ENCODE peak calls at places on chromosome 10, in ten cellular contexts. One of them, this sample, is unnamed.

GRCh38 chr10:71750124-71750841 is 23.0 kb downstream of the VSIR start:
- DNase-seq in AG04449: no peak
- DNase-seq in stomach: no peak
- DNase-seq in cardiac muscle cell: no peak
- DNase-seq in transverse colon: no peak
- DNase-seq in Panc1: no peak
- DNase-seq in K562: no peak
- DNase-seq in GM12865: no peak
- DNase-seq in NB4: peak
- DNase-seq in AG04450: no peak
- DNase-seq in this sample: no peak

GRCh38 chr10:17432738-17433137 is 21.7 kb downstream of the ST8SIA6 start:
- DNase-seq in AG04449: no peak
- DNase-seq in stomach: no peak
- DNase-seq in cardiac muscle cell: no peak
- DNase-seq in transverse colon: no peak
- DNase-seq in Panc1: no peak
- DNase-seq in K562: no peak
- DNase-seq in GM12865: no peak
- DNase-seq in NB4: no peak
- DNase-seq in AG04450: no peak
- DNase-seq in this sample: no peak

GRCh38 chr10:3090914-3091313 is 23.6 kb downstream of the PFKP start:
- DNase-seq in AG04449: no peak
- DNase-seq in stomach: peak
- DNase-seq in cardiac muscle cell: peak
- DNase-seq in transverse colon: peak
- DNase-seq in Panc1: no peak
- DNase-seq in K562: no peak
- DNase-seq in GM12865: no peak
- DNase-seq in NB4: no peak
- DNase-seq in AG04450: no peak
- DNase-seq in this sample: no peak

GRCh38 chr10:69201045-69201444 is 19.1 kb upstream of the HKDC1 start:
- DNase-seq in AG04449: no peak
- DNase-seq in stomach: no peak
- DNase-seq in cardiac muscle cell: peak
- DNase-seq in transverse colon: no peak
- DNase-seq in Panc1: no peak
- DNase-seq in K562: no peak
- DNase-seq in GM12865: no peak
- DNase-seq in NB4: no peak
- DNase-seq in AG04450: no peak
- DNase-seq in this sample: no peak

GRCh38 chr10:45368181-45368580 is 5.8 kb upstream of the ALOX5 start:
- DNase-seq in AG04449: no peak
- DNase-seq in stomach: no peak
- DNase-seq in cardiac muscle cell: no peak
- DNase-seq in transverse colon: no peak
- DNase-seq in Panc1: no peak
- DNase-seq in K562: no peak
- DNase-seq in GM12865: no peak
- DNase-seq in NB4: no peak
- DNase-seq in AG04450: no peak
- DNase-seq in this sample: no peak

GRCh38 chr10:4506087-4506486 is 319.9 kb upstream of the AKR1E2 start:
- DNase-seq in AG04449: no peak
- DNase-seq in stomach: no peak
- DNase-seq in cardiac muscle cell: no peak
- DNase-seq in transverse colon: no peak
- DNase-seq in Panc1: no peak
- DNase-seq in K562: no peak
- DNase-seq in GM12865: no peak
- DNase-seq in NB4: no peak
- DNase-seq in AG04450: no peak
- DNase-seq in this sample: no peak

GRCh38 chr10:26527018-26527417 is 88.9 kb downstream of the APBB1IP start:
- DNase-seq in AG04449: no peak
- DNase-seq in stomach: no peak
- DNase-seq in cardiac muscle cell: no peak
- DNase-seq in transverse colon: no peak
- DNase-seq in Panc1: no peak
- DNase-seq in K562: no peak
- DNase-seq in GM12865: no peak
- DNase-seq in NB4: no peak
- DNase-seq in AG04450: no peak
- DNase-seq in this sample: no peak

GRCh38 chr10:52644678-52645434 is 127.7 kb downstream of the MBL2 start:
- DNase-seq in AG04449: no peak
- DNase-seq in stomach: peak
- DNase-seq in cardiac muscle cell: peak
- DNase-seq in transverse colon: peak
- DNase-seq in Panc1: peak
- DNase-seq in K562: peak
- DNase-seq in GM12865: peak
- DNase-seq in NB4: peak
- DNase-seq in AG04450: no peak
- DNase-seq in this sample: no peak

GRCh38 chr10:47368431-47369180 is 15.5 kb downstream of the ZNF488 start:
- DNase-seq in AG04449: no peak
- DNase-seq in stomach: peak
- DNase-seq in cardiac muscle cell: no peak
- DNase-seq in transverse colon: no peak
- DNase-seq in Panc1: no peak
- DNase-seq in K562: no peak
- DNase-seq in GM12865: no peak
- DNase-seq in NB4: no peak
- DNase-seq in AG04450: no peak
- DNase-seq in this sample: no peak

GRCh38 chr10:104309980-104310978 is 28.0 kb downstream of the ITPRIP start:
- DNase-seq in AG04449: no peak
- DNase-seq in stomach: peak
- DNase-seq in cardiac muscle cell: peak
- DNase-seq in transverse colon: no peak
- DNase-seq in Panc1: no peak
- DNase-seq in K562: no peak
- DNase-seq in GM12865: no peak
- DNase-seq in NB4: no peak
- DNase-seq in AG04450: no peak
- DNase-seq in this sample: no peak

GRCh38 chr10:17891435-17891834 is 60.3 kb upstream of the SLC39A12 start:
- DNase-seq in AG04449: no peak
- DNase-seq in stomach: no peak
- DNase-seq in cardiac muscle cell: no peak
- DNase-seq in transverse colon: no peak
- DNase-seq in Panc1: no peak
- DNase-seq in K562: no peak
- DNase-seq in GM12865: no peak
- DNase-seq in NB4: no peak
- DNase-seq in AG04450: no peak
- DNase-seq in this sample: no peak

GRCh38 chr10:15419279-15419874 is 48.3 kb upstream of the FAM171A1 start:
- DNase-seq in AG04449: no peak
- DNase-seq in stomach: no peak
- DNase-seq in cardiac muscle cell: peak
- DNase-seq in transverse colon: peak
- DNase-seq in Panc1: no peak
- DNase-seq in K562: peak
- DNase-seq in GM12865: peak
- DNase-seq in NB4: peak
- DNase-seq in AG04450: peak
- DNase-seq in this sample: no peak

GRCh38 chr10:122331615-122332446 is 42.7 kb upstream of the PLEKHA1 start:
- DNase-seq in AG04449: no peak
- DNase-seq in stomach: no peak
- DNase-seq in cardiac muscle cell: no peak
- DNase-seq in transverse colon: no peak
- DNase-seq in Panc1: no peak
- DNase-seq in K562: no peak
- DNase-seq in GM12865: no peak
- DNase-seq in NB4: no peak
- DNase-seq in AG04450: no peak
- DNase-seq in this sample: peak

GRCh38 chr10:19325581-19325980 is 277.0 kb downstream of the MALRD1 start:
- DNase-seq in AG04449: no peak
- DNase-seq in stomach: no peak
- DNase-seq in cardiac muscle cell: peak
- DNase-seq in transverse colon: no peak
- DNase-seq in Panc1: no peak
- DNase-seq in K562: no peak
- DNase-seq in GM12865: no peak
- DNase-seq in NB4: no peak
- DNase-seq in AG04450: no peak
- DNase-seq in this sample: no peak

GRCh38 chr10:97714401-97715258 is 1.1 kb downstream of the MARVELD1 start:
- DNase-seq in AG04449: no peak
- DNase-seq in stomach: peak
- DNase-seq in cardiac muscle cell: peak
- DNase-seq in transverse colon: peak
- DNase-seq in Panc1: no peak
- DNase-seq in K562: peak
- DNase-seq in GM12865: peak
- DNase-seq in NB4: peak
- DNase-seq in AG04450: no peak
- DNase-seq in this sample: no peak

GRCh38 chr10:90982406-90983008 is 61.6 kb upstream of the ANKRD1 start:
- DNase-seq in AG04449: no peak
- DNase-seq in stomach: no peak
- DNase-seq in cardiac muscle cell: no peak
- DNase-seq in transverse colon: no peak
- DNase-seq in Panc1: no peak
- DNase-seq in K562: no peak
- DNase-seq in GM12865: no peak
- DNase-seq in NB4: no peak
- DNase-seq in AG04450: no peak
- DNase-seq in this sample: no peak

GRCh38 chr10:52775132-52775647 is 2.6 kb upstream of the MBL2 start:
- DNase-seq in AG04449: no peak
- DNase-seq in stomach: no peak
- DNase-seq in cardiac muscle cell: no peak
- DNase-seq in transverse colon: no peak
- DNase-seq in Panc1: no peak
- DNase-seq in K562: no peak
- DNase-seq in GM12865: no peak
- DNase-seq in NB4: no peak
- DNase-seq in AG04450: no peak
- DNase-seq in this sample: no peak

GRCh38 chr10:60957667-60958221 is 13.8 kb upstream of the RHOBTB1 start:
- DNase-seq in AG04449: no peak
- DNase-seq in stomach: no peak
- DNase-seq in cardiac muscle cell: no peak
- DNase-seq in transverse colon: no peak
- DNase-seq in Panc1: no peak
- DNase-seq in K562: no peak
- DNase-seq in GM12865: no peak
- DNase-seq in NB4: no peak
- DNase-seq in AG04450: no peak
- DNase-seq in this sample: no peak
- TF ChIP-seq CTCF in AG04449: no peak
- TF ChIP-seq CTCF in stomach: no peak
- TF ChIP-seq CTCF in cardiac muscle cell: no peak
- TF ChIP-seq CTCF in transverse colon: no peak
- TF ChIP-seq CTCF in Panc1: no peak
- TF ChIP-seq CTCF in K562: no peak
- TF ChIP-seq CTCF in GM12865: no peak
- TF ChIP-seq CTCF in NB4: no peak
- TF ChIP-seq CTCF in AG04450: no peak
- TF ChIP-seq CTCF in this sample: no peak

GRCh38 chr10:13528875-13529713 is at the start of gene BEND7:
- DNase-seq in AG04449: no peak
- DNase-seq in stomach: peak
- DNase-seq in cardiac muscle cell: peak
- DNase-seq in transverse colon: peak
- DNase-seq in Panc1: no peak
- DNase-seq in K562: peak
- DNase-seq in GM12865: no peak
- DNase-seq in NB4: peak
- DNase-seq in AG04450: no peak
- DNase-seq in this sample: no peak

GRCh38 chr10:13529714-13529973 is 830 bp upstream of the BEND7 start:
- DNase-seq in AG04449: no peak
- DNase-seq in stomach: no peak
- DNase-seq in cardiac muscle cell: no peak
- DNase-seq in transverse colon: no peak
- DNase-seq in Panc1: no peak
- DNase-seq in K562: no peak
- DNase-seq in GM12865: no peak
- DNase-seq in NB4: no peak
- DNase-seq in AG04450: no peak
- DNase-seq in this sample: no peak

GRCh38 chr10:13526952-13527863 is 1.6 kb downstream of the BEND7 start:
- DNase-seq in AG04449: peak
- DNase-seq in stomach: no peak
- DNase-seq in cardiac muscle cell: peak
- DNase-seq in transverse colon: no peak
- DNase-seq in Panc1: no peak
- DNase-seq in K562: no peak
- DNase-seq in GM12865: no peak
- DNase-seq in NB4: no peak
- DNase-seq in AG04450: no peak
- DNase-seq in this sample: peak

GRCh38 chr10:13527864-13528137 is 1.0 kb downstream of the BEND7 start:
- DNase-seq in AG04449: no peak
- DNase-seq in stomach: no peak
- DNase-seq in cardiac muscle cell: no peak
- DNase-seq in transverse colon: no peak
- DNase-seq in Panc1: no peak
- DNase-seq in K562: no peak
- DNase-seq in GM12865: no peak
- DNase-seq in NB4: no peak
- DNase-seq in AG04450: no peak
- DNase-seq in this sample: no peak

GRCh38 chr10:13528138-13528874 is 508 bp downstream of the BEND7 start:
- DNase-seq in AG04449: no peak
- DNase-seq in stomach: peak
- DNase-seq in cardiac muscle cell: peak
- DNase-seq in transverse colon: peak
- DNase-seq in Panc1: no peak
- DNase-seq in K562: peak
- DNase-seq in GM12865: no peak
- DNase-seq in NB4: no peak
- DNase-seq in AG04450: no peak
- DNase-seq in this sample: no peak
- H3K4me3 ChIP-seq in AG04449: peak
- H3K4me3 ChIP-seq in stomach: peak
- H3K4me3 ChIP-seq in cardiac muscle cell: peak
- H3K4me3 ChIP-seq in transverse colon: peak
- H3K4me3 ChIP-seq in Panc1: peak
- H3K4me3 ChIP-seq in K562: peak
- H3K4me3 ChIP-seq in GM12865: no peak
- H3K4me3 ChIP-seq in NB4: no peak
- H3K4me3 ChIP-seq in AG04450: peak
- H3K4me3 ChIP-seq in this sample: peak

GRCh38 chr10:63866747-63867140 is 345.5 kb downstream of the REEP3 start:
- DNase-seq in AG04449: no peak
- DNase-seq in stomach: no peak
- DNase-seq in cardiac muscle cell: peak
- DNase-seq in transverse colon: no peak
- DNase-seq in Panc1: peak
- DNase-seq in K562: peak
- DNase-seq in GM12865: no peak
- DNase-seq in NB4: peak
- DNase-seq in AG04450: no peak
- DNase-seq in this sample: no peak
- TF ChIP-seq CTCF in AG04449: no peak
- TF ChIP-seq CTCF in stomach: no peak
- TF ChIP-seq CTCF in cardiac muscle cell: no peak
- TF ChIP-seq CTCF in transverse colon: no peak
- TF ChIP-seq CTCF in Panc1: peak
- TF ChIP-seq CTCF in K562: peak
- TF ChIP-seq CTCF in GM12865: peak
- TF ChIP-seq CTCF in NB4: peak
- TF ChIP-seq CTCF in AG04450: no peak
- TF ChIP-seq CTCF in this sample: peak

GRCh38 chr10:101224910-101225823 is 4.1 kb downstream of the LBX1 start:
- DNase-seq in AG04449: no peak
- DNase-seq in stomach: no peak
- DNase-seq in cardiac muscle cell: no peak
- DNase-seq in transverse colon: no peak
- DNase-seq in Panc1: no peak
- DNase-seq in K562: no peak
- DNase-seq in GM12865: no peak
- DNase-seq in NB4: peak
- DNase-seq in AG04450: no peak
- DNase-seq in this sample: no peak
- H3K4me3 ChIP-seq in AG04449: no peak
- H3K4me3 ChIP-seq in stomach: peak
- H3K4me3 ChIP-seq in cardiac muscle cell: no peak
- H3K4me3 ChIP-seq in transverse colon: no peak
- H3K4me3 ChIP-seq in Panc1: peak
- H3K4me3 ChIP-seq in K562: no peak
- H3K4me3 ChIP-seq in GM12865: no peak
- H3K4me3 ChIP-seq in NB4: peak
- H3K4me3 ChIP-seq in AG04450: no peak
- H3K4me3 ChIP-seq in this sample: no peak

This sample was measured in epithelial cell of proximal tubule.